ENCODE peak calls at places on chromosomes 16 and 17, in six cellular contexts. F, O, T, Y, L and X are unnamed samples. For H3K4me1, the result is how much of the 10 kb centered on the place peaks cover.

GRCh38 chr16:55661842-55662479 is 6.2 kb downstream of the SLC6A2 start:
- DNase-seq in F (no peak), O (no peak), T (no peak), Y (no peak), L (no peak), X (no peak)

GRCh38 chr16:20851601-20852000 is 45.3 kb downstream of the REXO5 start:
- DNase-seq in F (no peak), O (peak), T (peak), Y (no peak), L (peak), X (peak)

GRCh38 chr17:50414808-50415207 is 11.2 kb upstream of the ACSF2 start:
- DNase-seq in F (no peak), O (no peak), T (no peak), Y (no peak), L (no peak), X (no peak)

GRCh38 chr17:18186271-18186982 is 2.8 kb downstream of the ALKBH5 start:
- DNase-seq in F (no peak), O (no peak), T (no peak), Y (no peak), L (no peak), X (no peak)

GRCh38 chr17:48153711-48154642 is 46.4 kb downstream of the SNX11 start:
- DNase-seq in F (no peak), O (no peak), T (no peak), Y (peak), L (no peak), X (no peak)

GRCh38 chr17:78476973-78477372 is 98.5 kb downstream of the PGS1 start:
- DNase-seq in F (no peak), O (no peak), T (no peak), Y (no peak), L (no peak), X (no peak)

GRCh38 chr17:79933863-79934652 is 94.8 kb upstream of the CBX4 start:
- DNase-seq in F (no peak), O (no peak), T (no peak), Y (no peak), L (no peak), X (no peak)

GRCh38 chr16:29779474-29779873 is 1.4 kb downstream of the ZG16 start:
- DNase-seq in F (no peak), O (no peak), T (no peak), Y (no peak), L (no peak), X (no peak)

GRCh38 chr16:11145173-11145820 is 110.7 kb downstream of the SOCS1 start:
- DNase-seq in F (no peak), O (no peak), T (no peak), Y (no peak), L (no peak), X (no peak)

GRCh38 chr17:66947311-66947710 is 17.2 kb upstream of the CACNG4 start:
- DNase-seq in F (no peak), O (no peak), T (no peak), Y (no peak), L (peak), X (no peak)

GRCh38 chr16:84905965-84906460 is 86.2 kb downstream of the CRISPLD2 start:
- DNase-seq in F (no peak), O (no peak), T (no peak), Y (no peak), L (no peak), X (no peak)

GRCh38 chr17:9221231-9222180 is 200.2 kb downstream of the NTN1 start:
- DNase-seq in F (no peak), O (no peak), T (no peak), Y (peak), L (no peak), X (no peak)

GRCh38 chr17:69710926-69711325 is 296.4 kb downstream of the MAP2K6 start:
- DNase-seq in F (no peak), O (no peak), T (no peak), Y (no peak), L (no peak), X (no peak)

GRCh38 chr16:3190949-3191353 is 2.9 kb downstream of the OR1F1 start:
- DNase-seq in F (no peak), O (no peak), T (no peak), Y (peak), L (no peak), X (no peak)

GRCh38 chr16:69562818-69563217 is 2.9 kb upstream of the NFAT5 start:
- DNase-seq in F (no peak), O (no peak), T (no peak), Y (no peak), L (no peak), X (no peak)

GRCh38 chr17:11598274-11599221 is at the start of gene DNAH9:
- DNase-seq in F (no peak), O (peak), T (peak), Y (peak), L (peak), X (peak)

GRCh38 chr17:64115043-64115698 is 14.8 kb downstream of the ERN1 start:
- DNase-seq in F (no peak), O (no peak), T (no peak), Y (no peak), L (no peak), X (no peak)

GRCh38 chr16:51753382-51753781 is 602.3 kb upstream of the SALL1 start:
- DNase-seq in F (no peak), O (no peak), T (no peak), Y (no peak), L (no peak), X (no peak)

GRCh38 chr17:11996722-11997146 is 541 bp downstream of the ZNF18 start:
- DNase-seq in F (no peak), O (peak), T (peak), Y (no peak), L (no peak), X (no peak)

GRCh38 chr17:34997355-34997862 is 17.1 kb downstream of the LIG3 start:
- DNase-seq in F (no peak), O (peak), T (peak), Y (no peak), L (no peak), X (peak)

GRCh38 chr17:27471321-27472269 is 15.3 kb downstream of the KSR1 start:
- DNase-seq in F (peak), O (no peak), T (no peak), Y (no peak), L (peak), X (no peak)

GRCh38 chr16:154223-155030 is 2.0 kb downstream of the HBZ start:
- DNase-seq in F (no peak), O (no peak), T (no peak), Y (peak), L (peak), X (no peak)

GRCh38 chr17:81328925-81329278 is 33.8 kb upstream of the SLC38A10 start:
- DNase-seq in F (no peak), O (no peak), T (no peak), Y (no peak), L (no peak), X (peak)
- H3K4me1 ChIP-seq in F (under half), O (under half), T (under half), Y (under half), L (under half), X (under half)

DNA sequence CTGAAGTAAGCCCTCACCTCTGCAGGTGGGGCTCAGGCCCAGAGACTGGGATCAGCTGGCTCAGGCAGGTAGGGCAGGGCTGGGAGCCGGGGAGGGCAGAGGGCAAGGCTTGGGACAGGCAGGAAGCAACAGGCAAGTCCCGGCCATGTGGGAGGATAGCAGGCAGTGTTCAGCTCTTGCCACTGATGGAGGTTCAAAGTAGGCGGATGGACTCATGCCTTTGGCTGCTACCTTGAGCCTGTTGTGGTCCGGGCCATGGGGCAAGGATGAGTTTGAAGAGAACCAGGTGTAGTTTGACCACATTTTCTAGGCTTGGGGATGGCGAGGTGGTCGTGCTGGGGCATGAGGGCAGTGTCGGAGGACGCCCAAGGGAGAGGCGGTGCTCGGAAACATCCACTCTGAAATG is 2.7 kb downstream of the PRCD start:
- DNase-seq in F (no peak), O (no peak), T (no peak), Y (no peak), L (peak), X (peak)
- H3K4me1 ChIP-seq in F (under half), O (half or more), T (under half), Y (under half), L (half or more), X (under half)

DNA sequence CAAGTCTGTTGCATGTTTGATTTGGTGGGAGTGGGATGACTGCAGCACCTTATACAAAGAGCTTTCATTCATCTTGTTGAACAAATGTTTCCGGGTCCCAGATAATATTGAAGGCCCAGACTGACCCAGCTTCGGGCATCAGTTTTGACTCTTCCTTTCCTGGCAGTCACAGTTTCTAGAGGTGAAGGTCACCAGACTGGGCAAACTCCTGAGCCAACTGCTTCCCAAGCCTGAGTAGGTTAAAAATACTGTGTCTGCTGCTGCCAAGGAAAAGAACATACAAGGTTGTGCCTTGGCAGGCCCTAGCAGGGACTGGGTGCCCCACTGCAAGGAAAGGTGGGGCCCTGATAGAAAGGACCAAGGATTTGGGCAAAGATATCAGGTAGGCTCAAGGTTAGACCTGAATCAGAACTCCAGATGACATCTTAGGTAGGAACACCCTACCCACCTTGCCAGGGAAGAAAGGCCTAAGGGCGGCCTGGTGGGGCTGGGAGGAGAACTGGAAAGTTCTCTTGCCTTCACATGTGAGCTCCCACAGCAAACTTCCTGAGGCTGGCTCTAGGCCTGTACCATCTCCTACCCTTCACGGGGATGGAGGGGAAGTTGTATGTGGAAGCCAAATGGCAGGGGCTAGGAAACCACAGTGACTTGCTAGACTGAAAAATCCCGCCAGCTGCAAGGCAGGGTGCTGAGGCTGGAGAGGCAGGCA is 4.6 kb upstream of the KAT8 start:
- DNase-seq in F (no peak), O (no peak), T (no peak), Y (no peak), L (no peak), X (no peak)
- H3K4me1 ChIP-seq in F (under half), O (under half), T (under half), Y (under half), L (under half), X (under half)

DNA sequence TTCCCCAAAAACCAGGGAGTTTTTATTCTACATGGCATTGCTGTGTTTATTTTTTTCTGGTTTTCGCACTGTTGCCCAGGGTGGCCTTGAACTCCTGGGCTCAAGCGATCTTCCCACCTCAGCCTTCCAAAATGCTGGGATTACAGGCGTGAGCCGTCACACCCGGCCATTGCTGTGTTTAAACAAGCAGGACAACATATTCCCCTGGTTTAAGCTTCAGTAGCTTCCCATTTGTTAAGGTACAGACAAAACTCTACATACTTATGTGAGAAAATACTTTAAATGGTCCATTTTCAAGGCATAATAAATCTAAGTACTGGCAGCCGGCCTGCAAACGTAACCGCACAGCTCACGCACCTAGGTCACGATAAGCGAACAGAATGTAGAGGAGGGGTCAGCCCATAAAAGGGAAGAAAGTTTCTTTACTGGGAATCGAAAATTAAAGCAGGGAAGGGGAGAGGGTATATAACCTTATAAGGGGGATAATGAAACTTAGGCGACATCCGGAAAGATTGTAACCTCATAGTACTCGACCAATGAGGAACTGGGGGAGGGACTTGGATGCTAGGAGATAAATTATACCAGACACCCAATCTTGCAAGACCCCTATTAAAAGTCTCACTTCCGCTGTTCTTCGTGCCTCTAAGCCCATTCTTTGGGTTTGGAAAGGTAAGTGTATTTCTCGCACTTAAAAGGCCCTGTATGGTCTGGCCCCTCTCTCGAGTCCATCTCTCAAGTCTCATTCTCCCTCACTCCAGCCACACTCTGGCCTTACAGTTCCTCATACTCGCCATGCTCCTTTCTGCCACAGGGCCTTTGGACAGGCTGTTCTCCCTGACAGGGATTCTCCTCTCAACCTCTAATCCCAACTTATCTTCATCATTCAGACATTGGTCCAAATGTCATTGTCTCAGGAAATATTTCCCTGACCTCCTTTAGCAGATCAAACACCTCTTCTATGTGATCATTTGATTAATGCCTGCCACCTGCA is 59.2 kb downstream of the TEX14 start:
- DNase-seq in F (no peak), O (no peak), T (no peak), Y (no peak), L (no peak), X (peak)
- H3K4me1 ChIP-seq in F (under half), O (under half), T (under half), Y (under half), L (under half), X (under half)

GRCh38 chr17:81328489-81328888 is 33.4 kb upstream of the SLC38A10 start:
- DNase-seq in F (no peak), O (no peak), T (no peak), Y (no peak), L (peak), X (peak)

GRCh38 chr17:81331527-81332043 is 36.5 kb upstream of the SLC38A10 start:
- DNase-seq in F (no peak), O (no peak), T (no peak), Y (peak), L (peak), X (no peak)

GRCh38 chr17:81330884-81331245 is 35.8 kb upstream of the SLC38A10 start:
- DNase-seq in F (no peak), O (no peak), T (no peak), Y (no peak), L (no peak), X (no peak)

GRCh38 chr17:81329279-81329926 is 34.3 kb upstream of the SLC38A10 start:
- DNase-seq in F (no peak), O (peak), T (peak), Y (peak), L (peak), X (peak)

GRCh38 chr17:81329927-81330883 is 35.1 kb upstream of the SLC38A10 start:
- DNase-seq in F (no peak), O (no peak), T (no peak), Y (peak), L (peak), X (no peak)
- H3K4me1 ChIP-seq in F (under half), O (under half), T (under half), Y (under half), L (under half), X (under half)

GRCh38 chr17:3964203-3965122 is at the start of gene ATP2A3:
- DNase-seq in F (peak), O (no peak), T (no peak), Y (peak), L (peak), X (no peak)
- H3K4me1 ChIP-seq in F (under half), O (under half), T (under half), Y (under half), L (under half), X (under half)

GRCh38 chr17:81132197-81132540 is 33.1 kb upstream of the PVALEF start:
- DNase-seq in F (no peak), O (no peak), T (no peak), Y (no peak), L (no peak), X (no peak)

GRCh38 chr17:81129711-81130367 is 35.5 kb upstream of the PVALEF start:
- DNase-seq in F (no peak), O (no peak), T (no peak), Y (no peak), L (no peak), X (no peak)

GRCh38 chr17:81130385-81131288 is 34.7 kb upstream of the PVALEF start:
- DNase-seq in F (no peak), O (no peak), T (no peak), Y (peak), L (peak), X (no peak)

GRCh38 chr17:81132770-81133723 is 32.3 kb upstream of the PVALEF start:
- DNase-seq in F (no peak), O (no peak), T (no peak), Y (no peak), L (peak), X (no peak)

DNA sequence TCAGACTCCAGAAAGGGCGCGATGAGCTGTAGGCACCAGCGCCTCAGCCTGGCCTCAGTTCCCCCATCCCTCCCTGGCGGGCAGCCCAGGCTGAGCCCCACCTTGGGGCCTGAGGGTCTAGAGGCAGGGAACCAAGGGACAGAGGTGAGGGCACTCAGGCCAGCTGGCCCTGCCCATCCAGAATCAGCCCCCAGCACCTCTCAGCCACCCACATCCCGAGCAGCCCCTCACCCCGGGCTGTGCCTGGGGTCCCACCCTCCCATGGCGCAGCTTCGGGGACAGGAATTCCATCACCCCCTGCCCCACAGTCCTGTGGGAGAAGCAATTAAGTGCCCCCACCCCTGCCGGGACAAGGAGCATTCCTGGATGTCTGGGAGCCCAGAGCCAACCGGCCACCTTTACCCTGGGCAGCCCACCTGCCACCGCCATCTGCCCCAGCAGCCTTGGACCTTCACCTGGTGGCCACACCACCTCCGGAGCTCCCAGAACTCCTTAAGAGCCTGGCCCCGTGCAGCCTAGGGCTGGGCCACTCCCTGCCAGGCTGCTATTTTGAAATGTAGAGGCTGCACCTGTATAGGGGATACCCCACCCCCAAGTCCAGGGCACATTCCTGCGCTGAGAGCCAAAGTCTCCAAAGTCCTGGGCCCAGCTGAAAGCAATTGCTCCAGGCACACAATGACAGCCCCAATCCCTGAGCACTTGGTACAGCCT is 33.7 kb upstream of the PVALEF start:
- DNase-seq in F (no peak), O (no peak), T (no peak), Y (no peak), L (peak), X (no peak)
- H3K4me1 ChIP-seq in F (under half), O (under half), T (under half), Y (under half), L (under half), X (under half)

GRCh38 chr17:38451030-38451839 is 23.0 kb downstream of the ARHGAP23 start:
- DNase-seq in F (no peak), O (peak), T (no peak), Y (peak), L (no peak), X (no peak)
- H3K4me1 ChIP-seq in F (under half), O (half or more), T (under half), Y (half or more), L (under half), X (under half)

DNA sequence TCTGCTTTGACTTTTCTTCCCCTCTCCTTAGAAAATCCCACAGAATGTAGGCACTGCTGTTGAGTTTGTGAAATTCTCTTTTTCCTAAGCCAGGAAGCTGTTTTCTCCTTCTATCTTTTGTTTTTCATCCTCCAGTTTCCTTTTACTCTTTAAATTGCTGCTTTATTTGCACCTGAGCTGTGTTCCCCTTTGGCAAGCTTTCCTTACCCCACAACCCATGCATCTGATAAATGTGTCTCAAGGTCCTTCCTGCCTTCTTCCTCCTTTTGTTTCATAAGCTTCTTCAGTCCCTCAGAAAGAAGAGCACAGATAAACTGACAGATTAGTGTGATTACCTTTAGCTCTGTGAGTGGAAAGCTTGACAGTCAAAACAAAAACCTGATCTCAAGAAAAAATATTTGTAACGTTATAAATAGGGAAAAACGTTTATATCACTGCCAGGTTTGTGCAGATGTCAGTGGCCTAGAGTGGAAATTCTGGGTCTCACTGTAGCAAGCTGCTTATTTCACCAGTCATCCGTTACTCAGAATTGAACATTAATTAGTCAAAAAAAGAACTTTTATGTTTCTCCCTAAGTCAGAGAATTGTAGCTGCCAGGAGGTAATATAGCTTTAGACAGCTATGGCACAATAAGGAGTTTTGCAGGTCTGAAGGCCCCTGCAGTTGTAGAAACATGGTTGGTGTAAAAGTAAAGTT is 23.6 kb downstream of the GSDMB start:
- DNase-seq in F (no peak), O (no peak), T (no peak), Y (no peak), L (no peak), X (no peak)
- H3K4me1 ChIP-seq in F (under half), O (under half), T (under half), Y (under half), L (under half), X (under half)

GRCh38 chr17:57447357-57448019 is 191.2 kb downstream of the MSI2 start:
- DNase-seq in F (no peak), O (no peak), T (no peak), Y (no peak), L (no peak), X (no peak)
- H3K4me1 ChIP-seq in F (under half), O (under half), T (under half), Y (under half), L (under half), X (under half)